ENCODE peak calls at places on chromosomes 2 and 18, in ten cellular contexts. J is tibial artery, R is hepatocyte, I is spleen, V is GM23338, G is fibroblast of lung, E is right lobe of liver, Q is pancreas, K is dorsolateral prefrontal cortex, P is right atrium auricular region. D is an unnamed sample.

GRCh38 chr2:74555610-74556103 is 1.1 kb downstream of the DOK1 start:
- DNase-seq in V (peak; percentile 36), R (no peak), K (no peak), G (no peak), E (peak; percentile 54), P (no peak), I (peak; percentile 86), Q (no peak), J (peak; percentile 43), D (no peak)

GRCh38 chr2:70340075-70340474 is 38.2 kb upstream of the FAM136A start:
- DNase-seq in Q (no peak), V (no peak), G (no peak), K (no peak), E (no peak), J (no peak), R (no peak), I (no peak), P (no peak), D (no peak)

GRCh38 chr2:178681081-178681480 is 126.1 kb downstream of the TTN start:
- DNase-seq in E (no peak), I (no peak), R (no peak), J (no peak), P (no peak), K (no peak), V (no peak), Q (no peak), G (no peak), D (no peak)

GRCh38 chr2:237904806-237905599 is 45.6 kb downstream of the RAMP1 start:
- DNase-seq in I (peak; percentile 77), E (no peak), V (no peak), K (no peak), G (peak; percentile 90), P (peak; percentile 81), J (peak; percentile 74), R (no peak), Q (no peak), D (no peak)

GRCh38 chr2:25232248-25232825 is 64.0 kb upstream of the POMC start:
- DNase-seq in G (no peak), V (no peak), P (no peak), E (no peak), R (no peak), J (no peak), I (no peak), Q (no peak), K (no peak), D (no peak)

GRCh38 chr18:45854036-45854586 is 28.6 kb downstream of the SIGLEC15 start:
- DNase-seq in Q (no peak), K (no peak), I (no peak), J (no peak), P (no peak), R (no peak), E (no peak), G (no peak), V (no peak), D (no peak)

GRCh38 chr18:23936371-23936958 is 78.1 kb upstream of the TTC39C start:
- DNase-seq in J (no peak), V (no peak), P (no peak), Q (no peak), G (no peak), R (no peak), E (no peak), K (no peak), I (no peak), D (no peak)

GRCh38 chr2:239275871-239276812 is 124.7 kb downstream of the HDAC4 start:
- DNase-seq in P (peak; percentile 88), Q (no peak), E (peak; percentile 45), R (no peak), V (no peak), G (peak; percentile 52), I (peak; percentile 82), J (peak; percentile 24), K (no peak), D (no peak)

GRCh38 chr2:60849165-60849564 is 32.2 kb upstream of the REL start:
- DNase-seq in V (no peak), K (no peak), P (no peak), G (peak; percentile 5), J (no peak), R (no peak), Q (no peak), E (no peak), I (no peak), D (no peak)

GRCh38 chr2:102282646-102283045 is 28.7 kb upstream of the IL1RL1 start:
- DNase-seq in P (no peak), R (no peak), I (no peak), V (no peak), J (no peak), E (no peak), G (peak; percentile 43), Q (no peak), K (no peak), D (no peak)

GRCh38 chr2:152464853-152465470 is 130.0 kb downstream of the FMNL2 start:
- DNase-seq in Q (no peak), J (no peak), R (no peak), V (no peak), G (no peak), K (no peak), I (no peak), E (no peak), P (no peak), D (no peak)

GRCh38 chr18:79480171-79480981 is 84.6 kb downstream of the NFATC1 start:
- DNase-seq in G (no peak), R (no peak), K (peak; percentile 12), E (peak; percentile 28), Q (peak; percentile 11), I (peak; percentile 76), V (no peak), P (no peak), J (no peak), D (no peak)

GRCh38 chr18:25093131-25093530 is 258.8 kb downstream of the ZNF521 start:
- DNase-seq in I (no peak), J (no peak), Q (no peak), P (no peak), E (no peak), K (no peak), G (no peak), V (no peak), R (no peak), D (no peak)

GRCh38 chr2:27086722-27087446 is at the start of gene KHK:
- DNase-seq in E (peak; percentile 91), I (peak; percentile 92), J (no peak), R (peak; percentile 68), V (peak; percentile 71), Q (peak; percentile 76), G (peak; percentile 19), P (peak; percentile 74), K (no peak), D (peak; percentile 36)
- TF ChIP-seq CTCF in E (peak; percentile 21), I (peak; percentile 57), J (no peak), R (no peak), V (no peak), Q (no peak), G (no peak), P (no peak), K (peak; percentile 24), D (peak; percentile 37)

DNA sequence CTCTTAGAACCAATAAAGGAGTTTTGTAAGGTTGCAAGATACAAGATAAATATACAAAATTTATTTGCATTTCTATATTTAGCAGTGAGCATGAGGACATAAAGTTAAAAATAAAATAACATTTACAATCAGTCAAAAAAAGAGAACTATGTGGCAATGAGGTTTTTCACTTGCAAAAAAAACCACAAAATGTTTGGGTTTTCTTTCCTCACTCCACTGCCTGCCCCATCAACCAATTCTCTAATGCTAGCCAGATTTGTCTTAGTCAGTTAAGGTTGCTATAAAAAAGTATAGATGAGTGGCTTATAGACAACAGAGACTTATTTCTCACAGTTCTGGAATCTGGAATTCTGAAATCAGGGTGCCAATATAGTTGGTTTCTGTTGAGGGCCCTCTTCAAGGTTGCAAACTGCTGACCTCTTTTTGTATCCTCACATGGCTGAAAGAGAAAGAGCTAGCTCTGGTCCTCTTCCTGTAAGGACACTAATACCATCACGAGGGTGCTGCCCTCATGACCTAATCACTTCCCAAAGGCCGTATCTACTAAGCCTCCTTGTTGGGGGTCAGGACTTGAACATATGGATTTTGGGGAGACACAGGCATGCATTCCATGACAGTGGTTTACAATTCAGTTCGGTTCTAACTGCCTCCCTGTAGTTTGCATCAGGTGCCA is 566.2 kb downstream of the GALR1 start:
- DNase-seq in R (no peak), V (no peak), G (no peak), J (no peak), Q (no peak), I (no peak), P (no peak), K (no peak), E (no peak), D (no peak)
- H3K27ac ChIP-seq in R (no peak overlapping the region), V (no peak overlapping the region), G (no peak overlapping the region), J (no peak overlapping the region), Q (no peak overlapping the region), I (no peak overlapping the region), P (no peak overlapping the region), K (no peak overlapping the region), E (no peak overlapping the region), D (no peak overlapping the region)

DNA sequence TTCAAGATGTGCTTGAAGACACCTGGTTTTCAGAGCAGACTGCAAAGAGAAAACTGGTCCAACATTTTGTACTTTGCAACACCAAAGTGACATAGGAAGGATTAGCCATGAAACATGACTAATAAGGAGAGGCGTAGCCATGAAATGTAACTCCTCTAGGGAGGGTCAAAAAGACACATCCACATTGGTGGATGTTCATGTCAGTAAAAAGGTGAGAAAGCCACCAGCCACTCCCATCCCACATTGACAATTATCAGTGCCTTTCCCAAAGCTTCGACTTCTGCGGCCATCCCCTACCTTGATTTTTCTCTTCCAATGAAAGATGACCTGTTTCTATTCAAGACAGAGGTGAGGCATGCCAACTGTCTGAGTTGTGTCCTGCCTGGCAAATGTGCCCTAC is 223.2 kb downstream of the ALK start:
- DNase-seq in P (no peak), V (no peak), Q (no peak), K (no peak), I (no peak), E (no peak), G (no peak), J (no peak), R (no peak), D (peak; percentile 23)
- TF ChIP-seq CTCF in P (no peak), V (no peak), Q (no peak), K (no peak), I (no peak), E (no peak), G (no peak), J (no peak), R (no peak), D (no peak)

DNA sequence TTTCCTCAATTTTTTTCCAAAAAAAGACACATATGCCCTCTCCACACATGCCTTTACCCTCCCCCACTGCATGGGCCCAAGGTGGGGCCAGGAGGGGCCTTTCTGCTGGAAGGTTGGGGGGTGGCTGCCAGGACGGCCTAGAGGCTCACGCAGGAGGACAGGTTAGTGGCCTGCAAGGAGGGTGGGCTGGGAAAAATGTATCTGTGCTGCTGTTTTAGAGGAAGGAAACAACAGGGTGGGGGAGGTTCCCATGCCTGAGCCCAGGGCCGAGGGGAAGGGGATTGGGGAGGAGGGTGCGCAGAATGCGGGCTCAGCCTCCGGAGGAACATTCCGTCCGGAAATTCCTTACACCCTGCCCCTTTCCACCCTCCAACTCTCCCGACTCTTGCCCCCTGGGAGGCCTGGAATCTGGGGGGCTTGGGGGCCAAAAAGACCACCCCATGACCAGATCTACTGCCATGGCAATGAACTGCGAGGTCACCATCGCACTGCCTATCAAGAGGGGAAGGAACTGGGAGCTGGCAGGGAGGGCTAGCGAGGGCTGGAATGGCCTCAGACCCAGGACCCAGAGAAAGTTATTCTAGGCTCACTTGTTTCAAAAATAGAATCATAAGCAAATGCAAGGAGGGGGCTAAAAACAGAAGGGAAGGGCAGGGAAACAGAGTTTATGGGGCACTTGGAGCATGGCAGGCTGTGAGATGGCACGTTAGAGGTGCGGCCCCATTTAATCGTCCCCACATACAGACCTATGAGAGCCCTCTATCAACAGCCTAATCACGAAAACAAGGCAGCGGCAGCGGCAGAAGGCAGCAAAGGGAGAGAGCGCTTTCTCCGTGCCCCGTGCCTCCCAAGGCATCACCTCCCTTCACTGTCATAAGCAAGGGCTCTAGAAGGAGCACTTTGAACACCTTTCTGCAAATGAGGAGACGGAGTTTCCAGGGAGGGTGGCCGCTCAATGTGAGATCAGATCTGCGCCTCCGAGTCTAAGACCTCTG is 90.5 kb downstream of the TNS1 start:
- DNase-seq in V (peak; percentile 60), J (no peak), P (no peak), K (no peak), I (no peak), R (no peak), E (no peak), G (no peak), Q (no peak), D (no peak)
- H3K27ac ChIP-seq in V (no peak overlapping the region), J (peak overlapping the region; percentile 98), P (peak overlapping the region; percentile 96), K (peak overlapping the region; percentile 66), I (peak overlapping the region; percentile 79), R (no peak overlapping the region), E (peak overlapping the region; percentile 67), G (no peak overlapping the region), Q (no peak overlapping the region), D (no peak overlapping the region)